ENCODE peak calls at places on chromosomes 13 and 19, in eight cellular contexts. U, L, F, E, K, X, Y and Z are unnamed samples.

GRCh38 chr13:67228909-67229308 is 1.2 kb downstream of the PCDH9 start:
- DNase-seq in U (no peak), L (no peak), F (peak), E (no peak), K (no peak), X (peak), Y (no peak), Z (no peak)

GRCh38 chr19:38658462-38659306 is 11.2 kb downstream of the ACTN4 start:
- DNase-seq in U (peak), L (peak), F (peak), E (peak), K (no peak), X (peak), Y (no peak), Z (peak)

GRCh38 chr13:50708461-50708860 is 135.0 kb downstream of the DLEU7 start:
- DNase-seq in U (no peak), L (no peak), F (no peak), E (no peak), K (no peak), X (no peak), Y (no peak), Z (no peak)

GRCh38 chr19:539429-540030 is 4.3 kb upstream of the GZMM start:
- DNase-seq in U (no peak), L (no peak), F (no peak), E (no peak), K (no peak), X (no peak), Y (no peak), Z (no peak)

GRCh38 chr19:45960595-45961235 is 12.9 kb downstream of the NOVA2 start:
- DNase-seq in U (no peak), L (no peak), F (no peak), E (peak), K (no peak), X (no peak), Y (no peak), Z (no peak)

GRCh38 chr19:45615795-45616708 is 14.0 kb upstream of the GPR4 start:
- DNase-seq in U (peak), L (no peak), F (peak), E (no peak), K (no peak), X (peak), Y (peak), Z (peak)

GRCh38 chr13:19239114-19239860 is 57.7 kb upstream of the TUBA3C start:
- DNase-seq in U (no peak), L (no peak), F (no peak), E (no peak), K (no peak), X (no peak), Y (no peak), Z (no peak)

GRCh38 chr13:32214073-32214472 is 101.1 kb downstream of the ZAR1L start:
- DNase-seq in U (no peak), L (no peak), F (no peak), E (no peak), K (no peak), X (no peak), Y (no peak), Z (no peak)

GRCh38 chr19:16343156-16343555 is 18.5 kb downstream of the KLF2 start:
- DNase-seq in U (no peak), L (no peak), F (no peak), E (no peak), K (no peak), X (no peak), Y (no peak), Z (no peak)

GRCh38 chr13:51315658-51316057 is 23.8 kb upstream of the SERPINE3 start:
- DNase-seq in U (no peak), L (no peak), F (peak), E (no peak), K (no peak), X (no peak), Y (no peak), Z (no peak)